ENCODE peak calls at places on chromosomes 5 and 9, in six cellular contexts. O is neuronal stem cell; U is SK-N-SH; T is naive thymus-derived CD4-positive, alpha-beta T cell; D is upper lobe of right lung; H is heart right ventricle. Y is an unnamed sample.

GRCh38 chr9:132901859-132902831 is 23.4 kb downstream of the SPACA9 start:
- DNase-seq in O (peak; percentile 76), U (peak; percentile 84), T (peak; percentile 80), D (no peak), H (peak; percentile 60), Y (peak; percentile 58)

GRCh38 chr5:103132684-103133083 is 12.6 kb downstream of the PPIP5K2 start:
- DNase-seq in O (no peak), U (no peak), T (no peak), D (no peak), H (no peak), Y (no peak)

GRCh38 chr5:118825226-118825625 is 163.1 kb downstream of the DTWD2 start:
- DNase-seq in O (no peak), U (no peak), T (no peak), D (no peak), H (no peak), Y (no peak)

GRCh38 chr9:88818495-88819201 is 172.6 kb upstream of the S1PR3 start:
- DNase-seq in O (peak; percentile 1), U (no peak), T (no peak), D (no peak), H (peak; percentile 36), Y (no peak)

GRCh38 chr5:127060470-127060985 is 12.8 kb downstream of the C5orf63 start:
- DNase-seq in O (no peak), U (no peak), T (no peak), D (no peak), H (no peak), Y (no peak)

GRCh38 chr9:82271099-82271498 is 282.5 kb downstream of the SPATA31D1 start:
- DNase-seq in O (no peak), U (no peak), T (no peak), D (no peak), H (no peak), Y (no peak)

GRCh38 chr5:77016962-77017361 is 13.2 kb upstream of the AGGF1 start:
- DNase-seq in O (no peak), U (no peak), T (no peak), D (no peak), H (no peak), Y (no peak)

GRCh38 chr5:19240150-19240549 is 747.9 kb downstream of the CDH18 start:
- DNase-seq in O (no peak), U (no peak), T (no peak), D (no peak), H (no peak), Y (no peak)

GRCh38 chr5:102561894-102562760 is 63.3 kb upstream of the SLCO6A1 start:
- DNase-seq in O (peak; percentile 27), U (no peak), T (no peak), D (peak; percentile 60), H (peak; percentile 5), Y (no peak)

GRCh38 chr5:72539038-72539437 is 31.8 kb upstream of the ZNF366 start:
- DNase-seq in O (no peak), U (no peak), T (no peak), D (no peak), H (no peak), Y (no peak)

GRCh38 chr5:176810084-176810597 is at the start of gene UNC5A:
- DNase-seq in O (peak; percentile 88), U (peak; percentile 91), T (peak; percentile 46), D (no peak), H (peak; percentile 20), Y (peak; percentile 23)

GRCh38 chr9:87497604-87498045 is at the start of gene DAPK1:
- DNase-seq in O (peak; percentile 72), U (peak; percentile 95), T (no peak), D (peak; percentile 92), H (peak; percentile 21), Y (no peak)

GRCh38 chr9:113592806-113593575 is 129.5 kb downstream of the RGS3 start:
- DNase-seq in O (no peak), U (no peak), T (no peak), D (no peak), H (no peak), Y (no peak)

GRCh38 chr9:90821697-90822096 is 20.1 kb downstream of the SYK start:
- DNase-seq in O (no peak), U (no peak), T (no peak), D (no peak), H (no peak), Y (no peak)

GRCh38 chr5:54455413-54456157 is at the start of gene HSPB3:
- DNase-seq in O (no peak), U (no peak), T (no peak), D (no peak), H (peak; percentile 68), Y (no peak)

GRCh38 chr9:78365979-78366697 is 69.2 kb downstream of the PSAT1 start:
- DNase-seq in O (no peak), U (peak; percentile 19), T (no peak), D (no peak), H (no peak), Y (no peak)

GRCh38 chr9:12735669-12736068 is 39.2 kb upstream of the LURAP1L start:
- DNase-seq in O (no peak), U (no peak), T (no peak), D (no peak), H (no peak), Y (no peak)

GRCh38 chr9:115400801-115401200 is 282.8 kb upstream of the TNC start:
- DNase-seq in O (no peak), U (no peak), T (no peak), D (no peak), H (no peak), Y (no peak)

GRCh38 chr5:80147119-80147815 is 108.6 kb downstream of the SERINC5 start:
- DNase-seq in O (no peak), U (no peak), T (no peak), D (no peak), H (no peak), Y (no peak)

GRCh38 chr5:71924980-71925379 is 182.3 kb upstream of the MAP1B start:
- DNase-seq in O (no peak), U (no peak), T (no peak), D (no peak), H (no peak), Y (no peak)

GRCh38 chr5:8729437-8729836 is 816.4 kb downstream of the SEMA5A start:
- DNase-seq in O (no peak), U (no peak), T (no peak), D (no peak), H (no peak), Y (no peak)

GRCh38 chr9:93378276-93378675 is 73.2 kb upstream of the FAM120A start:
- DNase-seq in O (no peak), U (no peak), T (no peak), D (no peak), H (no peak), Y (no peak)

GRCh38 chr5:180988011-180988410 is 635 bp upstream of the BTNL3 start:
- DNase-seq in O (no peak), U (no peak), T (no peak), D (no peak), H (no peak), Y (no peak)

GRCh38 chr5:61184708-61185107 is 22.4 kb upstream of the SMIM15 start:
- DNase-seq in O (no peak), U (no peak), T (no peak), D (no peak), H (no peak), Y (no peak)

GRCh38 chr9:126235350-126235740 is 91.3 kb upstream of the MVB12B start:
- DNase-seq in O (no peak), U (peak; percentile 39), T (no peak), D (no peak), H (no peak), Y (no peak)

GRCh38 chr9:95316794-95317118 is 753 bp downstream of the FANCC start:
- DNase-seq in O (peak; percentile 83), U (peak; percentile 90), T (no peak), D (peak; percentile 87), H (peak; percentile 50), Y (peak; percentile 36)
- H3K4me3 ChIP-seq in O (peak overlapping the region; percentile 81), U (peak overlapping the region; percentile 98), T (peak overlapping the region; percentile 85), D (peak overlapping the region; percentile 100), H (peak overlapping the region; percentile 100), Y (peak overlapping the region; percentile 96)

GRCh38 chr5:139645495-139645871 is 2.7 kb upstream of the CXXC5 start:
- DNase-seq in O (no peak), U (no peak), T (no peak), D (peak; percentile 35), H (peak; percentile 2), Y (no peak)
- H3K4me1 ChIP-seq in O (peaks cover 12% of the 10 kb centered on the region), U (peaks cover 2% of the 10 kb centered on the region), T (peaks cover 32% of the 10 kb centered on the region), D (peaks cover 28% of the 10 kb centered on the region), H (peaks cover 8% of the 10 kb centered on the region), Y (peaks cover 27% of the 10 kb centered on the region)

DNA sequence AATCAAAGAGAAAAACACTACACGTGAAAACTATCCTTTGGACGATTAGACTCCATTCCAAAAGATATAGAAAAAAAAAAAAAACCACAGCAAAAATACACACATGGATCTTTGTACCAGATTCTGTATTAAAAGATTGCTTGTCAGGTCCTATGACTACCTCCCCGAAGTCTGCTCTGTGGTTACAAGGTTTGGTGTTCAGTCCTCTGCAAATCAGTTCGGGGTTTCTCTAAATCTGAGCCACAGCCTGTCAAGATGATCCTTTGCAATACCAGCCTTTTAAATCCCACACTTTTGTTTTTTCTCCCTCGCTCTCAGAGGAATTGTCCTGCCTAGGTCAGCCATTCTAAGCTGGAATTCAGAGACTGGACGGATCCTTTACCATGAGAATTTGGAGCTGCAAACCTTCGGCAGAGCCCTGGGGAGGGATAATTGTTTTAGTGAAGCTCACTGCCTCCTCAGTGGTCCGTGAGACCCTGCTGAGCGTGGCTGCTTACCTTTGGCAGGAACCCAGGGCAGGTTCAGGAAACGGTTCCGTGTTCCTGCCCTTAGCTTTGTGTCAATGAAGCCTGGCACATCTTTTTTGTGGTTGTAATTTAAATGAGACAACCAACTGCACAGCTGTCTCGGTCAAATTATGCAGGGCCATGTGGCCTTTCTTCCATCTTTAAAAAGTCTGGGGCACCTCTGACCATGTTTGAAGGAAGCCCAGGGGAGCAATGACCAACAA is 47.3 kb downstream of the EBF1 start:
- DNase-seq in O (no peak), U (no peak), T (no peak), D (no peak), H (no peak), Y (no peak)
- H3K4me3 ChIP-seq in O (no peak overlapping the region), U (no peak overlapping the region), T (no peak overlapping the region), D (no peak overlapping the region), H (no peak overlapping the region), Y (no peak overlapping the region)

GRCh38 chr5:168123853-168124528 is 167.5 kb upstream of the WWC1 start:
- DNase-seq in O (no peak), U (no peak), T (no peak), D (no peak), H (no peak), Y (no peak)

GRCh38 chr5:168117469-168117868 is 174.0 kb upstream of the WWC1 start:
- DNase-seq in O (no peak), U (no peak), T (no peak), D (no peak), H (no peak), Y (no peak)

GRCh38 chr5:168121138-168121494 is 170.3 kb upstream of the WWC1 start:
- DNase-seq in O (no peak), U (no peak), T (no peak), D (no peak), H (no peak), Y (no peak)

GRCh38 chr5:168118042-168118668 is 173.3 kb upstream of the WWC1 start:
- DNase-seq in O (no peak), U (no peak), T (no peak), D (no peak), H (no peak), Y (no peak)

GRCh38 chr5:168120416-168121137 is 170.9 kb upstream of the WWC1 start:
- DNase-seq in O (no peak), U (no peak), T (no peak), D (no peak), H (no peak), Y (no peak)
- H3K4me1 ChIP-seq in O (peaks cover 14% of the 10 kb centered on the region), U (no peaks in the 10 kb centered on the region), T (no peaks in the 10 kb centered on the region), D (peaks cover 4% of the 10 kb centered on the region), H (peaks cover 3% of the 10 kb centered on the region), Y (no peaks in the 10 kb centered on the region)

GRCh38 chr5:132463808-132464154 is 26.8 kb downstream of the IRF1 start:
- DNase-seq in O (no peak), U (no peak), T (no peak), D (no peak), H (no peak), Y (no peak)
- H3K4me3 ChIP-seq in O (no peak overlapping the region), U (no peak overlapping the region), T (peak overlapping the region; percentile 59), D (peak overlapping the region; percentile 25), H (peak overlapping the region; percentile 5), Y (peak overlapping the region; percentile 43)

Y was measured in effector memory CD4-positive, alpha-beta T cell.